ENCODE peak calls at places on chromosomes 11 and 22, in six cellular contexts. K is HCT116, O is K562, Z is HepG2, H is SK-N-SH, R is H1. Q is an unnamed sample.

GRCh38 chr11:67572747-67573419 is 10.7 kb upstream of the GSTP1 start:
- DNase-seq in O (peak; percentile 64), R (no peak), Z (peak; percentile 69), H (peak; percentile 53), K (peak; percentile 65), Q (peak; percentile 88)

GRCh38 chr22:50600541-50600940 is at the start of gene MAPK8IP2:
- DNase-seq in R (peak; percentile 49), K (no peak), Z (no peak), H (peak; percentile 93), O (peak; percentile 55), Q (no peak)

GRCh38 chr11:75490221-75491181 is 35.2 kb downstream of the GDPD5 start:
- DNase-seq in O (no peak), H (no peak), K (no peak), R (peak; percentile 62), Z (no peak), Q (no peak)

GRCh38 chr22:21876486-21877176 is 9.2 kb upstream of the MAPK1 start:
- DNase-seq in H (peak; percentile 48), O (peak; percentile 82), R (no peak), Z (no peak), K (no peak), Q (no peak)

GRCh38 chr11:67351275-67352005 is 1.9 kb downstream of the POLD4 start:
- DNase-seq in R (peak; percentile 76), K (peak; percentile 62), H (peak; percentile 69), O (peak; percentile 79), Z (no peak), Q (peak; percentile 91)

GRCh38 chr22:27978317-27978716 is 59.3 kb upstream of the PITPNB start:
- DNase-seq in H (no peak), R (no peak), Z (no peak), K (no peak), O (no peak), Q (no peak)

GRCh38 chr11:2377511-2378443 is 667 bp downstream of the CD81 start:
- DNase-seq in R (peak; percentile 73), Z (no peak), O (peak; percentile 81), H (peak; percentile 95), K (no peak), Q (peak; percentile 48)

GRCh38 chr11:75625970-75626691 is 42.7 kb downstream of the MAP6 start:
- DNase-seq in O (no peak), H (no peak), R (no peak), Z (no peak), K (no peak), Q (no peak)

GRCh38 chr11:70568504-70569172 is 170.3 kb downstream of the CTTN start:
- DNase-seq in H (peak; percentile 73), K (no peak), O (peak; percentile 45), Z (no peak), R (peak; percentile 72), Q (peak; percentile 82)

GRCh38 chr11:14927146-14927545 is 35.1 kb upstream of the CYP2R1 start:
- DNase-seq in Z (no peak), R (no peak), O (no peak), H (no peak), K (no peak), Q (no peak)

GRCh38 chr22:36806824-36807223 is 10.0 kb downstream of the PVALB start:
- DNase-seq in R (no peak), Z (no peak), K (no peak), O (no peak), H (no peak), Q (no peak)

GRCh38 chr22:37896181-37896592 is 9.9 kb upstream of the MICALL1 start:
- DNase-seq in O (no peak), K (no peak), Z (peak; percentile 90), H (no peak), R (no peak), Q (no peak)

GRCh38 chr11:121383726-121384125 is 68.4 kb upstream of the SORL1 start:
- DNase-seq in K (no peak), O (no peak), R (no peak), Z (no peak), H (no peak), Q (no peak)

GRCh38 chr11:57426439-57426753 is 525 bp downstream of the SLC43A3 start:
- DNase-seq in R (peak; percentile 51), O (no peak), Z (no peak), K (no peak), H (no peak), Q (peak; percentile 23)

GRCh38 chr11:126915430-126915829 is 85.1 kb downstream of the KIRREL3 start:
- DNase-seq in K (no peak), H (no peak), R (no peak), Z (no peak), O (no peak), Q (no peak)

GRCh38 chr11:75400110-75400865 is 970 bp downstream of the RPS3 start:
- DNase-seq in R (no peak), O (no peak), K (no peak), Z (peak; percentile 49), H (no peak), Q (peak; percentile 42)

DNA sequence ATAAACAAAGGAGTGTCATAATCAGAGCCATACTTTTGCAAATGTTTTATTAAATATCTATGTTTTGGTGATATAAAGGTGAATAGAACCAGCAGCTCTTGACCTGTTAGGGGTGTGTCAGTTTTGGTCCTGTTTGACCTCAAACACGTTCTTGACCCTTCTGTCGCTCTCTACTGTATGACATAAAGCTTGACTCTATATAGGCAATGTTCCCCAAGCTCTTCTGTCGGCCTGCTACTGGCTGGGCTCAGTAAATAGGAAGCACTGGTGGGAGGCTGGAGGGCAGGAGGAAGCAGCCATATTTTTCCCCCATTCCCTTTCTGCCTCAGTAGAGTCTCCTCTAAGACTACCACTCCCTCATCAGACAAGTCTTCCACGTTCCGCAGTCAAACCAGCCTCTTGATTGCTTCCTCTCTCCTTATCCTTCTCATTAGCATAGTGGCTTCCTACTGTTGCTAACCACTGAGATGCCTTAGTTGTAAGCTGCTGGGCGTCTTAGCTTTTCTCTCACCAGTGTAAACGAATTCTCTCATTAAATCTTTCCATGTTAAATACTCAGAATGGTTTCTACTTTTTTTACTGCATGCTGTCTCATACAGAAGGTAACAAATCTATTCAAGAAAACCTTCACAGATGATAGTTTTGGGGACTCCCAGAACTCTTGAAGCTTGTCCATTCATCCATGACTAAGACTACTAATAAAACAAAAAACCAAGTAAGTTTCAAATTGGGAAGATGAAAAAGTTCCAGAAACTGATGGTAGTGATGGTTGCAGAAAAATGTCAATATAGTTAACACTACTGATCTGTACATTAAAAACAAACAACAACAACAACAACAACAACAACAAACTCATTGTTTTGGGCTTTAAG is 3.3 kb downstream of the NPAT start:
- DNase-seq in Z (no peak), K (no peak), O (peak; percentile 47), H (no peak), R (no peak), Q (no peak)
- TF ChIP-seq JUND in Z (no peak), K (no peak), O (no peak), H (no peak), R (no peak), Q (no peak)

GRCh38 chr11:66326261-66327111 is 9.6 kb upstream of the CD248 start:
- DNase-seq in O (peak; percentile 48), H (peak; percentile 79), Z (no peak), K (no peak), R (peak; percentile 52), Q (no peak)

GRCh38 chr11:66329165-66329673 is 7.0 kb downstream of the RIN1 start:
- DNase-seq in O (peak; percentile 8), R (no peak), K (no peak), H (no peak), Z (no peak), Q (no peak)

GRCh38 chr11:66328307-66329144 is 7.7 kb downstream of the RIN1 start:
- DNase-seq in H (peak; percentile 93), Z (peak; percentile 71), R (peak; percentile 94), K (peak; percentile 54), O (peak; percentile 86), Q (peak; percentile 78)

GRCh38 chr11:66327171-66328035 is 8.8 kb downstream of the RIN1 start:
- DNase-seq in R (peak; percentile 50), H (peak; percentile 33), O (peak; percentile 16), K (no peak), Z (no peak), Q (no peak)

GRCh38 chr11:66328036-66328306 is 8.3 kb downstream of the RIN1 start:
- DNase-seq in O (no peak), H (no peak), R (no peak), K (no peak), Z (no peak), Q (no peak)
- TF ChIP-seq JUND in O (no peak), H (no peak), R (no peak), K (no peak), Z (no peak), Q (no peak)

GRCh38 chr22:20875296-20875695 is 16.5 kb downstream of the SNAP29 start:
- DNase-seq in Z (no peak), R (no peak), O (no peak), H (no peak), K (no peak), Q (no peak)
- TF ChIP-seq JUND in Z (no peak), R (no peak), O (no peak), H (no peak), K (no peak), Q (no peak)

GRCh38 chr11:130868087-130868486 is 48.2 kb downstream of the SNX19 start:
- DNase-seq in K (no peak), O (no peak), Z (no peak), H (no peak), R (no peak), Q (no peak)

GRCh38 chr11:130865772-130866114 is 50.5 kb downstream of the SNX19 start:
- DNase-seq in K (no peak), Z (peak; percentile 59), O (no peak), H (no peak), R (no peak), Q (no peak)

GRCh38 chr11:130861902-130862552 is 54.3 kb downstream of the SNX19 start:
- DNase-seq in K (peak; percentile 90), O (peak; percentile 81), Z (peak; percentile 83), R (peak; percentile 94), H (peak; percentile 87), Q (peak; percentile 96)

GRCh38 chr11:130866831-130867230 is 49.4 kb downstream of the SNX19 start:
- DNase-seq in K (no peak), Z (no peak), H (no peak), R (no peak), O (no peak), Q (no peak)

GRCh38 chr11:130865091-130865771 is 51.0 kb downstream of the SNX19 start:
- DNase-seq in O (no peak), R (peak; percentile 51), H (no peak), K (no peak), Z (peak; percentile 52), Q (no peak)
- TF ChIP-seq JUND in O (no peak), R (no peak), H (no peak), K (no peak), Z (no peak), Q (no peak)